ENCODE peak calls at places on chromosomes 7 and 10, in eight cellular contexts. I, D, T, A, W, X, R and U are unnamed samples.

GRCh38 chr10:29479081-29479917 is 155.5 kb downstream of the SVIL start:
- DNase-seq in I (no peak), D (no peak), T (peak; percentile 51), A (no peak), W (no peak), X (no peak), R (no peak), U (no peak)

GRCh38 chr10:63166742-63167258 is 33.7 kb downstream of the NRBF2 start:
- DNase-seq in I (peak; percentile 65), D (no peak), T (no peak), A (no peak), W (peak; percentile 88), X (peak; percentile 78), R (no peak), U (no peak)

GRCh38 chr7:33754933-33755928 is 150.1 kb upstream of the BMPER start:
- DNase-seq in I (no peak), D (no peak), T (peak; percentile 63), A (no peak), W (no peak), X (no peak), R (no peak), U (no peak)

GRCh38 chr10:80416401-80417098 is 8.2 kb downstream of the PRXL2A start:
- DNase-seq in I (no peak), D (no peak), T (peak; percentile 64), A (no peak), W (no peak), X (peak; percentile 46), R (no peak), U (no peak)

GRCh38 chr7:135710417-135711138 is 17.4 kb downstream of the SLC13A4 start:
- DNase-seq in I (no peak), D (no peak), T (no peak), A (no peak), W (peak; percentile 71), X (no peak), R (no peak), U (no peak)

GRCh38 chr7:159136846-159137245 is 7.8 kb downstream of the VIPR2 start:
- DNase-seq in I (no peak), D (no peak), T (no peak), A (no peak), W (no peak), X (no peak), R (no peak), U (no peak)

GRCh38 chr10:49601857-49602256 is 8.3 kb upstream of the SLC18A3 start:
- DNase-seq in I (no peak), D (no peak), T (peak; percentile 35), A (no peak), W (no peak), X (no peak), R (peak; percentile 48), U (no peak)

GRCh38 chr10:63262674-63263073 is 129.5 kb downstream of the NRBF2 start:
- DNase-seq in I (no peak), D (no peak), T (no peak), A (no peak), W (peak; percentile 74), X (no peak), R (no peak), U (no peak)

GRCh38 chr7:67654622-67655021 is 658.0 kb downstream of the TYW1 start:
- DNase-seq in I (no peak), D (no peak), T (no peak), A (no peak), W (no peak), X (no peak), R (no peak), U (no peak)

GRCh38 chr10:125006188-125006680 is 64.3 kb downstream of the ZRANB1 start:
- DNase-seq in I (peak; percentile 15), D (no peak), T (no peak), A (no peak), W (no peak), X (no peak), R (no peak), U (no peak)

GRCh38 chr7:27181795-27182275 is 3.2 kb downstream of the HOXA11 start:
- DNase-seq in I (no peak), D (no peak), T (peak; percentile 42), A (no peak), W (no peak), X (no peak), R (peak; percentile 51), U (no peak)

GRCh38 chr10:71344154-71344915 is 25.3 kb downstream of the SLC29A3 start:
- DNase-seq in I (no peak), D (no peak), T (no peak), A (no peak), W (no peak), X (no peak), R (no peak), U (no peak)

GRCh38 chr10:17348111-17349008 is 106.0 kb downstream of the ST8SIA6 start:
- DNase-seq in I (peak; percentile 32), D (no peak), T (peak; percentile 58), A (peak; percentile 59), W (no peak), X (peak; percentile 0), R (no peak), U (peak; percentile 66)

GRCh38 chr10:42475168-42476098 is 162.9 kb downstream of the ZNF33B start:
- DNase-seq in I (no peak), D (no peak), T (no peak), A (peak; percentile 88), W (no peak), X (no peak), R (no peak), U (peak; percentile 50)

GRCh38 chr7:20735346-20736065 is 51.2 kb downstream of the SP8 start:
- DNase-seq in I (no peak), D (no peak), T (no peak), A (no peak), W (no peak), X (no peak), R (no peak), U (no peak)

GRCh38 chr10:112024079-112024478 is 159.5 kb downstream of the GPAM start:
- DNase-seq in I (no peak), D (no peak), T (no peak), A (no peak), W (no peak), X (no peak), R (no peak), U (no peak)

GRCh38 chr10:42930516-42931205 is 146.2 kb upstream of the RET start:
- DNase-seq in I (no peak), D (no peak), T (no peak), A (no peak), W (no peak), X (no peak), R (no peak), U (no peak)

GRCh38 chr7:16616542-16616941 is 29.0 kb downstream of the ANKMY2 start:
- DNase-seq in I (no peak), D (no peak), T (no peak), A (peak; percentile 74), W (no peak), X (no peak), R (no peak), U (no peak)

GRCh38 chr7:151844080-151844827 is 32.7 kb downstream of the PRKAG2 start:
- DNase-seq in I (peak; percentile 6), D (no peak), T (no peak), A (no peak), W (no peak), X (no peak), R (peak; percentile 15), U (peak; percentile 22)

GRCh38 chr7:150823484-150824126 is 23.0 kb downstream of the TMEM176A start:
- DNase-seq in I (no peak), D (no peak), T (no peak), A (no peak), W (no peak), X (peak; percentile 49), R (no peak), U (no peak)

GRCh38 chr7:116763647-116764046 is 91.7 kb downstream of the MET start:
- DNase-seq in I (no peak), D (no peak), T (no peak), A (no peak), W (no peak), X (no peak), R (no peak), U (no peak)
- H3K27ac ChIP-seq in I (no peak overlapping the region), D (no peak overlapping the region), T (no peak overlapping the region), A (no peak overlapping the region), W (no peak overlapping the region), X (no peak overlapping the region), R (no peak overlapping the region), U (no peak overlapping the region)

DNA sequence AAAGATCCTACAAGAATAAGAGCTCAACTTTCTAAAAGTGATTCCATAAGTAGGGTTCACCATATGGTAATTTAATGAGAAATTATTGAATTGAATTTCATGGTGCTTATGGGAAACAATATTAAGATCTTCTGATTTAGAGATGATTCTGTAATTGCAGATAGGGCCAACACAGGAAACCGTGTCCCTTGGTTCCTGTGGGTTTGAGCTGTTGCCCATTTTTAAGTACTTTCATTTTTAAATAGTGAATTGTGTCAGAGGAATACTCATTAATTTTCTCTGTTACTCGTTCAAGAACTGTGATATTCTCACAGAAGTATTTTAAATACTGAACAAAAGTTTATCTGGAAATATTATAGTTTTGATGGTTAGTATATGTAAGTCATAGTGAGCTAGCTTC is 129.2 kb downstream of the SRI start:
- DNase-seq in I (no peak), D (no peak), T (no peak), A (no peak), W (no peak), X (no peak), R (no peak), U (no peak)
- H3K27ac ChIP-seq in I (no peak overlapping the region), D (no peak overlapping the region), T (no peak overlapping the region), A (no peak overlapping the region), W (no peak overlapping the region), X (no peak overlapping the region), R (no peak overlapping the region), U (no peak overlapping the region)

GRCh38 chr7:2269468-2270460 is 27.7 kb downstream of the NUDT1 start:
- DNase-seq in I (no peak), D (no peak), T (no peak), A (no peak), W (no peak), X (no peak), R (no peak), U (no peak)
- H3K27ac ChIP-seq in I (peak overlapping the region; percentile 39), D (no peak overlapping the region), T (no peak overlapping the region), A (no peak overlapping the region), W (no peak overlapping the region), X (no peak overlapping the region), R (peak overlapping the region; percentile 17), U (no peak overlapping the region)

GRCh38 chr7:66523409-66523808 is 105.3 kb upstream of the KCTD7 start:
- DNase-seq in I (no peak), D (no peak), T (no peak), A (no peak), W (no peak), X (no peak), R (no peak), U (no peak)

GRCh38 chr7:66524738-66525137 is 103.9 kb upstream of the KCTD7 start:
- DNase-seq in I (no peak), D (no peak), T (no peak), A (peak; percentile 51), W (no peak), X (no peak), R (no peak), U (no peak)

GRCh38 chr7:66529889-66530615 is 98.6 kb upstream of the KCTD7 start:
- DNase-seq in I (no peak), D (no peak), T (no peak), A (no peak), W (no peak), X (no peak), R (no peak), U (no peak)

DNA sequence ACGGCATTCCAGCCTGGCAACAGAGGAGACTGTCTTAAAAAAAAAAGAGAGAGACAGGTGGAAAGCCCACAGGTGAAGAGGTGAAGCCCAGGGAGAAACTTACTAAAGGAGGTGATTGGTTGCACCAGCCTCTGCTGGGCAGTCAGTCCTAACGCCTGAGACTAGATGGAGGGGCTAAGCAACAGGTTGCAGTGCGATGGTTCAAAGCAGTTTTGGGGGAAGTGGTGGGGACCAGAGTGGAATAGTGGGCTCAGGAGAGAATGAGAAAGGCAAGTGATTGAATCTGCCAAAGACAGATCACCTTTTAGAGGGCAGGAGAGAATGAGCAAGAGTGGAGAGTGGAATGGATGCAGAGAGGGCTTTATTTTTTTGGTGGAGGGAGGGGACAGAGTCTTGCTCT is 100.0 kb upstream of the KCTD7 start:
- DNase-seq in I (no peak), D (no peak), T (no peak), A (no peak), W (no peak), X (no peak), R (no peak), U (no peak)
- H3K27ac ChIP-seq in I (no peak overlapping the region), D (no peak overlapping the region), T (no peak overlapping the region), A (no peak overlapping the region), W (no peak overlapping the region), X (no peak overlapping the region), R (no peak overlapping the region), U (no peak overlapping the region)